ENCODE peak calls at places on chromosomes 7 and 10, in ten cellular contexts. O is esophagus muscularis mucosa, J is transverse colon, S is sigmoid colon, Q is endothelial cell of umbilical vein, W is suprapubic skin, V is H1, N is stomach, F is HCT116, G is breast epithelium. B is an unnamed sample.

GRCh38 chr7:53113424-53113823 is 78.0 kb downstream of the POM121L12 start:
- DNase-seq in Q (no peak), G (no peak), N (no peak), S (no peak), O (no peak), F (no peak), V (no peak), W (no peak), J (no peak), B (no peak)

GRCh38 chr10:15735766-15736165 is 16.0 kb upstream of the ITGA8 start:
- DNase-seq in G (no peak), J (no peak), S (no peak), N (no peak), V (no peak), Q (no peak), F (no peak), W (no peak), O (peak; percentile 21), B (no peak)

GRCh38 chr10:34589275-34589674 is 225.8 kb downstream of the PARD3 start:
- DNase-seq in G (no peak), S (no peak), W (no peak), F (no peak), O (no peak), V (no peak), Q (no peak), J (no peak), N (no peak), B (no peak)

GRCh38 chr10:53786236-53786635 is 1013.7 kb upstream of the MBL2 start:
- DNase-seq in V (peak; percentile 73), S (no peak), Q (no peak), W (no peak), N (no peak), J (no peak), O (no peak), G (no peak), F (no peak), B (no peak)

GRCh38 chr10:122154034-122154732 is 116.9 kb upstream of the BTBD16 start:
- DNase-seq in F (no peak), G (no peak), W (no peak), V (no peak), N (no peak), O (no peak), J (no peak), Q (no peak), S (no peak), B (no peak)

GRCh38 chr10:77550378-77550777 is 87.2 kb downstream of the KCNMA1 start:
- DNase-seq in W (no peak), G (no peak), S (no peak), F (no peak), J (no peak), V (no peak), N (no peak), O (no peak), Q (no peak), B (no peak)

GRCh38 chr7:141147482-141147881 is 73.6 kb downstream of the TMEM178B start:
- DNase-seq in W (no peak), J (no peak), O (peak; percentile 72), F (no peak), V (peak; percentile 2), G (no peak), N (no peak), Q (no peak), S (no peak), B (no peak)

GRCh38 chr10:98344589-98345038 is 70.4 kb downstream of the PYROXD2 start:
- DNase-seq in O (peak; percentile 97), S (peak; percentile 92), F (no peak), W (peak; percentile 87), V (no peak), N (peak; percentile 39), G (no peak), Q (peak; percentile 86), J (peak; percentile 56), B (no peak)

GRCh38 chr7:1664711-1665591 is 5.1 kb upstream of the ELFN1 start:
- DNase-seq in W (peak; percentile 75), Q (peak; percentile 66), G (peak; percentile 52), F (peak; percentile 18), N (peak; percentile 60), S (peak; percentile 62), O (no peak), J (peak; percentile 39), V (peak; percentile 93), B (peak; percentile 85)

GRCh38 chr7:122602800-122603199 is 96.1 kb downstream of the RNF133 start:
- DNase-seq in S (no peak), J (no peak), O (no peak), W (no peak), V (no peak), G (no peak), F (no peak), N (no peak), Q (no peak), B (no peak)

GRCh38 chr7:27248911-27249723 is 6.5 kb downstream of the EVX1 start:
- DNase-seq in Q (no peak), G (no peak), O (peak; percentile 62), S (no peak), V (no peak), F (no peak), J (no peak), N (no peak), W (no peak), B (no peak)

GRCh38 chr10:79068203-79068561 is 584 bp upstream of the ZMIZ1 start:
- DNase-seq in F (no peak), Q (peak; percentile 32), O (no peak), S (no peak), V (no peak), J (no peak), G (no peak), W (no peak), N (no peak), B (no peak)

DNA sequence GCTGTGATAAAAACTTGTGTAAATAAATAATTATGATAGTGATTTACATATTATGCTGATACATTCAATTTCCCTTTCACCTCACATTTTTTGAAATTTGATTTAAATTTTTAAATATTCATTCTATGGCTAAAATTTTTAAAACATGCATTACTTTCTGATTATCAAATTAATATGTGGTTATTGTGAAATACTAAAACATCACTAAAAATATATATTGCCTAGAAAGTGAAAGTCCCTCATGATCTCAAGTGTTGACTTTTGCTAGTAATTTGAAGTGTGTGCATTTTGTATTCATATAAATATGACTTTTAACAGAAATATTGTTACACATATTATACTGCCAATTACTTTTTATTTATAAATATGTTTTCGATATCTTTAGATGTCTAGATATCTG is 3.1 kb downstream of the LRRC72 start:
- DNase-seq in S (no peak), N (no peak), O (no peak), Q (no peak), W (no peak), G (no peak), J (no peak), V (no peak), F (no peak), B (no peak)
- TF ChIP-seq POLR2AphosphoS5 in S (no peak), N (no peak), O (no peak), Q (no peak), W (no peak), G (no peak), J (no peak), V (no peak), F (no peak), B (no peak)

DNA sequence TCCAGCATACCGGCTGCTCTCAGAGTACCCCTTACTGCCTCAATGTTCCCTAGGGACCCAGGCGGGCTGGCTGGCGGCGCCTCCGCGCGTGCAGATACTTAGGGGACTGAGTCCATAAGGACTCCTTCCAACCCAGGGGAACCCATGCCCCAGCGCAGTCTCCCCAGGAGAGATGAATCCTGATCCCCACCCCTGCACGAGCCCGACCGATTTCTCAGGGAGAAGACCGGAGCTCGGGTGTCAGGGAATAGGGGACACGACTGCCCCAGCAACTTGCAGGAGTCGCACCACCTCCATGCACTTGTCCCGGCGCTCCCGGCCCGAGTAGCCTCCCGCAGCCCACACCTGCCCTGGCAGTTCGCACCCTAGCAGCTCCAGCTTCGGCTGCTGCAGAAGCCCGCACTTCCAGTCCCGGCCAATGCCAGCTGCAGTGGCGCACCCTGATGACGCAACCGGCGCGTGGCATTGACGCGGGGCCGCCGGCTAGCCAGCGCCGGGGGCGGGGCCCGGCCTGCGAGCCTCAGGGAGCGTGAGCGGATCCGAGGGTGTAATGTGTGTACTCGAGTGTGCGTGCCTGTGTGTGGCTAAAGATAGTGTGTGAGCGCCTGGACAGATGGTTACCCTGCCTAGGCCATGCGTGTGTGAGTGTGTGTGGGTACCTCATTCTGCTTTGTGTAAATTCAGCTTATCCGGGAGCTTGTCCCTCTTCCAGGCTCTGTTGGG is at the start of gene GPAM:
- DNase-seq in F (peak; percentile 84), G (peak; percentile 93), S (peak; percentile 96), J (peak; percentile 98), W (peak; percentile 95), O (peak; percentile 99), N (peak; percentile 97), V (peak; percentile 100), Q (peak; percentile 94), B (peak; percentile 82)
- TF ChIP-seq POLR2A in F (peak; percentile 94), G (peak; percentile 24), S (peak; percentile 39), J (peak; percentile 80), W (no peak), O (no peak), N (no peak), V (peak; percentile 93), Q (peak; percentile 88), B (peak; percentile 83)

GRCh38 chr7:106117767-106118544 is 5.8 kb upstream of the SYPL1 start:
- DNase-seq in F (no peak), V (no peak), N (no peak), Q (no peak), W (no peak), S (no peak), J (no peak), G (no peak), O (no peak), B (no peak)
- TF ChIP-seq POLR2AphosphoS5 in F (no peak), V (no peak), N (no peak), Q (no peak), W (no peak), S (no peak), J (no peak), G (no peak), O (no peak), B (no peak)

GRCh38 chr10:101063162-101063525 is 1.4 kb downstream of the KAZALD1 start:
- DNase-seq in S (no peak), N (no peak), J (no peak), Q (no peak), G (no peak), W (no peak), V (no peak), O (no peak), F (no peak), B (no peak)

GRCh38 chr10:101062231-101063161 is 707 bp downstream of the KAZALD1 start:
- DNase-seq in V (peak; percentile 81), G (no peak), W (peak; percentile 76), O (no peak), Q (peak; percentile 56), J (peak; percentile 71), F (no peak), N (peak; percentile 76), S (peak; percentile 71), B (peak; percentile 66)

GRCh38 chr10:101060036-101060950 is 1.5 kb upstream of the KAZALD1 start:
- DNase-seq in V (peak; percentile 95), S (peak; percentile 97), N (peak; percentile 94), O (peak; percentile 98), G (peak; percentile 91), J (peak; percentile 94), Q (peak; percentile 94), F (peak; percentile 98), W (peak; percentile 96), B (peak; percentile 57)

GRCh38 chr10:101061814-101062230 is at the start of gene KAZALD1:
- DNase-seq in G (no peak), N (no peak), S (no peak), V (peak; percentile 75), J (no peak), W (no peak), Q (no peak), F (no peak), O (no peak), B (no peak)

GRCh38 chr10:101060951-101061813 is 607 bp upstream of the KAZALD1 start:
- DNase-seq in J (peak; percentile 96), V (peak; percentile 99), O (no peak), W (peak; percentile 76), S (peak; percentile 96), N (peak; percentile 97), F (peak; percentile 91), Q (peak; percentile 93), G (peak; percentile 88), B (peak; percentile 88)
- TF ChIP-seq POLR2A in J (peak; percentile 86), V (peak; percentile 26), O (no peak), W (no peak), S (peak; percentile 36), N (peak; percentile 59), F (peak; percentile 78), Q (peak; percentile 44), G (no peak), B (no peak)